ENCODE peak calls at places on chromosomes 7 and 10, in five cellular contexts. D is caudate nucleus, E is ovary, G is left cardiac atrium, M is HTR-8/SVneo. K is an unnamed sample.

GRCh38 chr10:49113741-49114141 is 1.6 kb downstream of the VSTM4 start:
- DNase-seq in D (no peak), E (no peak), G (no peak), M (no peak), K (no peak)

GRCh38 chr7:42348627-42349026 is 111.6 kb upstream of the GLI3 start:
- DNase-seq in D (no peak), E (no peak), G (no peak), M (no peak), K (peak; percentile 47)

GRCh38 chr10:124994573-124995473 is 52.9 kb downstream of the ZRANB1 start:
- DNase-seq in D (no peak), E (no peak), G (peak; percentile 27), M (no peak), K (no peak)

GRCh38 chr7:30141405-30142045 is 6.7 kb downstream of the MTURN start:
- DNase-seq in D (no peak), E (no peak), G (no peak), M (no peak), K (no peak)

GRCh38 chr10:3126741-3127342 is 45.7 kb downstream of the PITRM1 start:
- DNase-seq in D (no peak), E (no peak), G (no peak), M (no peak), K (no peak)

GRCh38 chr7:4849390-4849789 is 12.4 kb downstream of the PAPOLB start:
- DNase-seq in D (no peak), E (no peak), G (no peak), M (peak; percentile 76), K (no peak)

GRCh38 chr10:68871731-68872342 is 29.3 kb upstream of the DDX50 start:
- DNase-seq in D (no peak), E (no peak), G (no peak), M (no peak), K (peak; percentile 17)

GRCh38 chr7:98622926-98623325 is 5.8 kb downstream of the NPTX2 start:
- DNase-seq in D (no peak), E (no peak), G (no peak), M (no peak), K (no peak)

GRCh38 chr7:159026271-159027047 is 118.2 kb downstream of the VIPR2 start:
- DNase-seq in D (no peak), E (peak; percentile 45), G (no peak), M (no peak), K (peak; percentile 18)

GRCh38 chr10:817371-817770 is 114.1 kb downstream of the LARP4B start:
- DNase-seq in D (no peak), E (no peak), G (no peak), M (no peak), K (no peak)

GRCh38 chr7:134943785-134944400 is 42.4 kb upstream of the AGBL3 start:
- DNase-seq in D (no peak), E (no peak), G (no peak), M (peak; percentile 18), K (no peak)

GRCh38 chr7:40572810-40573470 is 438.1 kb downstream of the SUGCT start:
- DNase-seq in D (no peak), E (no peak), G (no peak), M (peak; percentile 4), K (no peak)

GRCh38 chr7:99624487-99624886 is 7.7 kb downstream of the ZSCAN25 start:
- DNase-seq in D (no peak), E (no peak), G (no peak), M (no peak), K (no peak)

GRCh38 chr7:44065431-44066110 is at the start of gene PGAM2:
- DNase-seq in D (no peak), E (no peak), G (peak; percentile 85), M (no peak), K (no peak)

GRCh38 chr7:118111347-118111746 is 72.6 kb upstream of the LSM8 start:
- DNase-seq in D (no peak), E (no peak), G (no peak), M (no peak), K (no peak)

GRCh38 chr7:144137501-144137900 is 14.5 kb downstream of the OR2A14 start:
- DNase-seq in D (no peak), E (no peak), G (no peak), M (no peak), K (no peak)

GRCh38 chr7:112969946-112970345 is 116.7 kb downstream of the GPR85 start:
- DNase-seq in D (no peak), E (no peak), G (no peak), M (no peak), K (no peak)

GRCh38 chr7:128242661-128243060 is 1.6 kb downstream of the LEP start:
- DNase-seq in D (no peak), E (no peak), G (no peak), M (no peak), K (no peak)

GRCh38 chr7:82050134-82050533 is 280.3 kb upstream of the HGF start:
- DNase-seq in D (no peak), E (peak; percentile 17), G (no peak), M (peak; percentile 2), K (no peak)

GRCh38 chr10:30417301-30417700 is 16.7 kb upstream of the MAP3K8 start:
- DNase-seq in D (no peak), E (no peak), G (no peak), M (no peak), K (no peak)